ENCODE peak calls at places on chromosomes 4 and X, in four cellular contexts. Z, P, E and O are unnamed samples.

GRCh38 chrX:85611926-85612325 is 232.5 kb upstream of the POF1B start:
- DNase-seq in Z (no peak), P (no peak), E (no peak), O (no peak)

GRCh38 chr4:79747252-79747651 is 325.8 kb downstream of the ANTXR2 start:
- DNase-seq in Z (no peak), P (no peak), E (no peak), O (no peak)

GRCh38 chr4:176635372-176636261 is 157.1 kb downstream of the VEGFC start:
- DNase-seq in Z (no peak), P (no peak), E (no peak), O (no peak)

GRCh38 chrX:13014111-13015094 is 30.0 kb downstream of the FAM9C start:
- DNase-seq in Z (no peak), P (no peak), E (no peak), O (no peak)

GRCh38 chrX:9948406-9948805 is 18.8 kb upstream of the CLDN34 start:
- DNase-seq in Z (no peak), P (no peak), E (no peak), O (no peak)

GRCh38 chr4:183468210-183469095 is 24.0 kb downstream of the CDKN2AIP start:
- DNase-seq in Z (no peak), P (no peak), E (no peak), O (no peak)

GRCh38 chr4:39637572-39638357 is 900 bp downstream of the SMIM14 start:
- DNase-seq in Z (no peak), P (peak; percentile 21), E (peak; percentile 62), O (peak; percentile 73)

GRCh38 chr4:47442980-47443379 is 20.5 kb downstream of the COMMD8 start:
- DNase-seq in Z (no peak), P (no peak), E (no peak), O (no peak)

GRCh38 chr4:183797041-183797444 is 108.1 kb upstream of the STOX2 start:
- DNase-seq in Z (no peak), P (no peak), E (peak; percentile 35), O (no peak)

GRCh38 chr4:168605411-168605810 is 108.6 kb downstream of the PALLD start:
- DNase-seq in Z (no peak), P (no peak), E (no peak), O (peak; percentile 55)

GRCh38 chrX:1507511-1508463 is 29.2 kb downstream of the P2RY8 start:
- DNase-seq in Z (no peak), P (no peak), E (no peak), O (no peak)

GRCh38 chr4:60812811-60813210 is 387.3 kb upstream of the ADGRL3 start:
- DNase-seq in Z (no peak), P (no peak), E (no peak), O (no peak)

GRCh38 chr4:23805381-23805780 is 84.5 kb downstream of the PPARGC1A start:
- DNase-seq in Z (no peak), P (no peak), E (no peak), O (no peak)

GRCh38 chr4:13548059-13548983 is 4.0 kb upstream of the NKX3-2 start:
- DNase-seq in Z (no peak), P (no peak), E (no peak), O (no peak)

GRCh38 chr4:151866266-151866918 is 105.6 kb upstream of the GATB start:
- DNase-seq in Z (no peak), P (no peak), E (no peak), O (no peak)

GRCh38 chr4:165700855-165701254 is 172.2 kb upstream of the TLL1 start:
- DNase-seq in Z (no peak), P (peak; percentile 27), E (peak; percentile 50), O (no peak)

GRCh38 chr4:76704133-76704881 is 193.6 kb downstream of the SOWAHB start:
- DNase-seq in Z (peak; percentile 53), P (peak; percentile 68), E (no peak), O (no peak)

GRCh38 chr4:68368566-68369473 is 18.9 kb upstream of the YTHDC1 start:
- DNase-seq in Z (no peak), P (no peak), E (no peak), O (no peak)

GRCh38 chr4:124722069-124722468 is 9.5 kb upstream of the ANKRD50 start:
- DNase-seq in Z (no peak), P (no peak), E (no peak), O (no peak)

GRCh38 chr4:162458051-162458450 is 294.3 kb upstream of the FSTL5 start:
- DNase-seq in Z (no peak), P (no peak), E (no peak), O (no peak)

GRCh38 chr4:162461952-162462351 is 298.2 kb upstream of the FSTL5 start:
- DNase-seq in Z (no peak), P (peak; percentile 10), E (no peak), O (no peak)

GRCh38 chr4:162456106-162456505 is 292.3 kb upstream of the FSTL5 start:
- DNase-seq in Z (no peak), P (no peak), E (no peak), O (no peak)

DNA sequence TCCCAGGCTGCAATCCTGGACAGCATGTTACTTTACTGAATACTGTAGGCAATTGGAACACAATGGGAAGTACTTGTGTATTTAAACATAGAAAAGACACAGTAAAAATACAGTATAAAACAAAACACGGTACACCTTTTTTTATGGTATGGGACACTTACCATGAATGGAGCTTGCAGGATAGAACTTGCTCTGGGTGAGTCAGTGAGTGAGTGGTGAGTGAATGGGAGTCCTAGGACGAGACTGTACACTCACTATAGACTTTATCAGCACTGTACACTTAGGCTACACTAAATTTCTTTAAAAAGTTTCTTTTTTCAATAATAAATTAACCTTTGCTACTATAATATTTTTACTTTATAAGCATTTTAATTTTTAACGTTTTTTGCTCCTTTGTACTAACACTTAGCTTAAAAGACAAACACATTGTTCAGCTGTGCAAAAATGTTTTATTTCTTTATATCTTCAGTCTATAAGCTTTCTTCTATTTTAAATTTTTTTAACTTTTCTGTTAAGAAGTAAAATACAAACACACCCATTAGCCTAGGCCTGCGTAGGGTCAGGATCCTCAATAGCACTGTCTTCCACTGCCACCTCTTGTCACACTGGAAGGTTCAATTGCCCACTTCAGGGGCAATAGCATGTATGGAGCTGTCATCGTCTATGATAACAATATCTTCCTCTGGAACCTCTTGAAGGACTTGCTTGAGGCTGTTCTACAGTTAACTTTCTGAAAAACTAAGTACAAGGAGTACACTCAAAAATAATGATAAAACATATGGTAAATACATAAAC is 293.5 kb upstream of the FSTL5 start:
- DNase-seq in Z (no peak), P (no peak), E (no peak), O (no peak)
- TF ChIP-seq CTCF in Z (no peak), P (no peak), E (no peak), O (no peak)

GRCh38 chrX:71541546-71542022 is 8.7 kb downstream of the OGT start:
- DNase-seq in Z (no peak), P (no peak), E (no peak), O (no peak)
- H3K27ac ChIP-seq in Z (peak overlapping the region; percentile 54), P (no peak overlapping the region), E (no peak overlapping the region), O (peak overlapping the region; percentile 61)

GRCh38 chr4:2798399-2799301 is 5.8 kb downstream of the SH3BP2 start:
- DNase-seq in Z (no peak), P (no peak), E (no peak), O (peak; percentile 82)

GRCh38 chr4:2799444-2799911 is 6.6 kb downstream of the SH3BP2 start:
- DNase-seq in Z (no peak), P (no peak), E (no peak), O (peak; percentile 45)

GRCh38 chr4:2796261-2797187 is 3.6 kb downstream of the SH3BP2 start:
- DNase-seq in Z (no peak), P (no peak), E (no peak), O (peak; percentile 12)

GRCh38 chr4:2797188-2797544 is 4.3 kb downstream of the SH3BP2 start:
- DNase-seq in Z (no peak), P (no peak), E (no peak), O (no peak)

GRCh38 chr4:2797545-2798305 is 4.8 kb downstream of the SH3BP2 start:
- DNase-seq in Z (no peak), P (no peak), E (no peak), O (peak; percentile 11)
- H3K9me3 ChIP-seq in Z (no peaks in the 10 kb centered on the region), P (no peaks in the 10 kb centered on the region), E (no peaks in the 10 kb centered on the region), O (no peaks in the 10 kb centered on the region)

GRCh38 chrX:109889289-109890006 is 113.5 kb upstream of the TMEM164 start:
- DNase-seq in Z (no peak), P (no peak), E (no peak), O (no peak)
- TF ChIP-seq CTCF in Z (peak; percentile 59), P (no peak), E (peak; percentile 43), O (no peak)

GRCh38 chr4:2802618-2803531 is 10.0 kb downstream of the SH3BP2 start:
- DNase-seq in Z (no peak), P (no peak), E (no peak), O (peak; percentile 46)
- H3K27ac ChIP-seq in Z (no peak overlapping the region), P (no peak overlapping the region), E (no peak overlapping the region), O (no peak overlapping the region)